ENCODE peak calls at places on chromosomes 1 and 21, in nine cellular contexts. K, X, Q, N, V, F, T, W and S are unnamed samples.

GRCh38 chr1:162944974-162945639 is 84.1 kb upstream of the CCDC190 start:
- DNase-seq in K (no peak), X (no peak), Q (no peak), N (no peak), V (no peak), F (no peak), T (no peak), W (no peak), S (no peak)

GRCh38 chr1:165879946-165880345 is 52.5 kb downstream of the UCK2 start:
- DNase-seq in K (no peak), X (no peak), Q (no peak), N (no peak), V (no peak), F (no peak), T (no peak), W (no peak), S (no peak)

GRCh38 chr1:91846007-91846620 is 39.8 kb downstream of the TGFBR3 start:
- DNase-seq in K (no peak), X (no peak), Q (peak; percentile 34), N (no peak), V (no peak), F (peak; percentile 91), T (peak; percentile 77), W (no peak), S (no peak)

GRCh38 chr1:226369110-226369509 is 38.8 kb downstream of the PARP1 start:
- DNase-seq in K (no peak), X (no peak), Q (no peak), N (no peak), V (no peak), F (no peak), T (no peak), W (no peak), S (no peak)

GRCh38 chr1:32063261-32063681 is 9.5 kb upstream of the TMEM39B start:
- DNase-seq in K (peak; percentile 49), X (no peak), Q (peak; percentile 60), N (peak; percentile 44), V (no peak), F (no peak), T (peak; percentile 70), W (no peak), S (no peak)

GRCh38 chr1:223341111-223341510 is 22.9 kb downstream of the SUSD4 start:
- DNase-seq in K (no peak), X (no peak), Q (peak; percentile 16), N (no peak), V (no peak), F (no peak), T (peak; percentile 4), W (no peak), S (no peak)

GRCh38 chr21:37074195-37074510 is 1.1 kb downstream of the TTC3 start:
- DNase-seq in K (peak; percentile 51), X (no peak), Q (peak; percentile 2), N (no peak), V (peak; percentile 30), F (no peak), T (no peak), W (no peak), S (peak; percentile 69)

GRCh38 chr1:43358121-43358745 is 548 bp upstream of the CDC20 start:
- DNase-seq in K (no peak), X (no peak), Q (peak; percentile 60), N (peak; percentile 67), V (peak; percentile 23), F (peak; percentile 99), T (peak; percentile 75), W (no peak), S (no peak)

GRCh38 chr1:213326666-213327317 is 275.8 kb downstream of the RPS6KC1 start:
- DNase-seq in K (no peak), X (no peak), Q (peak; percentile 42), N (peak; percentile 71), V (no peak), F (no peak), T (peak; percentile 75), W (no peak), S (no peak)

GRCh38 chr1:68384872-68385390 is 64.8 kb downstream of the RPE65 start:
- DNase-seq in K (no peak), X (no peak), Q (peak; percentile 59), N (no peak), V (no peak), F (no peak), T (peak; percentile 75), W (no peak), S (no peak)

GRCh38 chr1:160830321-160831153 is 32.1 kb downstream of the CD244 start:
- DNase-seq in K (peak; percentile 96), X (no peak), Q (peak; percentile 38), N (peak; percentile 29), V (peak; percentile 84), F (no peak), T (peak; percentile 16), W (peak; percentile 88), S (peak; percentile 72)

GRCh38 chr1:214058071-214058470 is 70.3 kb downstream of the PROX1 start:
- DNase-seq in K (no peak), X (no peak), Q (no peak), N (no peak), V (no peak), F (no peak), T (no peak), W (no peak), S (no peak)

GRCh38 chr1:22285545-22286396 is 142.9 kb upstream of the WNT4 start:
- DNase-seq in K (no peak), X (peak; percentile 68), Q (no peak), N (no peak), V (no peak), F (no peak), T (no peak), W (no peak), S (no peak)

GRCh38 chr1:7223334-7224080 is 438.3 kb downstream of the CAMTA1 start:
- DNase-seq in K (no peak), X (no peak), Q (peak; percentile 95), N (no peak), V (no peak), F (peak; percentile 35), T (peak; percentile 90), W (no peak), S (no peak)

GRCh38 chr1:226937940-226938725 is 2.0 kb upstream of the COQ8A start:
- DNase-seq in K (no peak), X (no peak), Q (no peak), N (no peak), V (no peak), F (no peak), T (no peak), W (no peak), S (no peak)